ENCODE peak calls at places on chromosomes 4 and X, in seven cellular contexts. L is H1, P is HCT116, C is K562, Y is HepG2, Q is transverse colon, X is spleen. D is an unnamed sample.

GRCh38 chr4:183961772-183962171 is 56.7 kb downstream of the STOX2 start:
- DNase-seq in L (no peak), P (no peak), C (no peak), Y (no peak), Q (no peak), X (no peak), D (no peak)

GRCh38 chr4:18733956-18734872 is 712.7 kb upstream of the LCORL start:
- DNase-seq in L (no peak), P (no peak), C (no peak), Y (no peak), Q (no peak), X (no peak), D (no peak)

GRCh38 chr4:98939892-98940298 is 11.0 kb upstream of the EIF4E start:
- DNase-seq in L (no peak), P (peak), C (peak), Y (peak), Q (no peak), X (no peak), D (no peak)

GRCh38 chrX:154458954-154459829 is 1.1 kb downstream of the PLXNA3 start:
- DNase-seq in L (no peak), P (no peak), C (no peak), Y (no peak), Q (peak), X (no peak), D (no peak)

GRCh38 chrX:347351-348117 is 28.9 kb upstream of the GTPBP6 start:
- DNase-seq in L (no peak), P (no peak), C (no peak), Y (no peak), Q (no peak), X (peak), D (no peak)

GRCh38 chr4:128823025-128823661 is 13.6 kb downstream of the JADE1 start:
- DNase-seq in L (no peak), P (peak), C (no peak), Y (no peak), Q (no peak), X (no peak), D (no peak)

GRCh38 chr4:128521634-128522253 is 234.1 kb upstream of the PGRMC2 start:
- DNase-seq in L (no peak), P (no peak), C (no peak), Y (peak), Q (no peak), X (no peak), D (no peak)

GRCh38 chrX:106069048-106069447 is 30.5 kb upstream of the SERPINA7 start:
- DNase-seq in L (no peak), P (no peak), C (no peak), Y (no peak), Q (no peak), X (no peak), D (no peak)

GRCh38 chrX:355329-356050 is 31.2 kb downstream of the PPP2R3B start:
- DNase-seq in L (no peak), P (no peak), C (no peak), Y (no peak), Q (no peak), X (peak), D (no peak)

GRCh38 chr4:155903453-155903852 is at the start of gene TDO2:
- DNase-seq in L (no peak), P (no peak), C (no peak), Y (no peak), Q (no peak), X (no peak), D (no peak)

GRCh38 chrX:37942170-37942569 is 64.2 kb upstream of the SYTL5 start:
- DNase-seq in L (no peak), P (no peak), C (peak), Y (no peak), Q (no peak), X (no peak), D (no peak)

GRCh38 chr4:182847956-182848450 is 69.2 kb downstream of the DCTD start:
- DNase-seq in L (no peak), P (no peak), C (no peak), Y (no peak), Q (no peak), X (peak), D (no peak)

GRCh38 chrX:66498672-66499296 is 140.1 kb downstream of the EDA2R start:
- DNase-seq in L (no peak), P (no peak), C (no peak), Y (no peak), Q (no peak), X (no peak), D (no peak)

GRCh38 chr4:93065790-93066189 is 762.0 kb downstream of the GRID2 start:
- DNase-seq in L (no peak), P (no peak), C (no peak), Y (no peak), Q (no peak), X (no peak), D (no peak)

GRCh38 chr4:38131371-38132139 is 171.4 kb downstream of the PTTG2 start:
- DNase-seq in L (peak), P (no peak), C (peak), Y (no peak), Q (peak), X (no peak), D (no peak)

GRCh38 chr4:22739933-22740332 is 47.2 kb downstream of the GBA3 start:
- DNase-seq in L (no peak), P (no peak), C (no peak), Y (no peak), Q (no peak), X (no peak), D (no peak)

GRCh38 chrX:11765449-11765848 is 7.4 kb downstream of the MSL3 start:
- DNase-seq in L (no peak), P (no peak), C (no peak), Y (no peak), Q (no peak), X (no peak), D (no peak)

GRCh38 chr4:70818921-70819320 is 20.8 kb downstream of the GRSF1 start:
- DNase-seq in L (no peak), P (no peak), C (no peak), Y (no peak), Q (no peak), X (no peak), D (no peak)

GRCh38 chrX:45852884-45853283 is 652.2 kb upstream of the DIPK2B start:
- DNase-seq in L (no peak), P (no peak), C (no peak), Y (no peak), Q (no peak), X (no peak), D (no peak)

GRCh38 chr4:26175016-26175786 is 145.6 kb upstream of the RBPJ start:
- DNase-seq in L (no peak), P (no peak), C (no peak), Y (no peak), Q (no peak), X (no peak), D (no peak)

GRCh38 chr4:14264437-14264836 is 636.9 kb upstream of the BOD1L1 start:
- DNase-seq in L (no peak), P (no peak), C (no peak), Y (no peak), Q (no peak), X (no peak), D (no peak)

GRCh38 chr4:184287697-184288255 is 70.1 kb upstream of the ENPP6 start:
- DNase-seq in L (no peak), P (no peak), C (no peak), Y (peak), Q (peak), X (no peak), D (no peak)

GRCh38 chr4:184746532-184746870 is 12.6 kb upstream of the CENPU start:
- DNase-seq in L (no peak), P (no peak), C (no peak), Y (no peak), Q (no peak), X (no peak), D (no peak)

GRCh38 chrX:52280812-52281211 is 88.0 kb upstream of the XAGE2 start:
- DNase-seq in L (no peak), P (no peak), C (no peak), Y (no peak), Q (no peak), X (no peak), D (no peak)

GRCh38 chrX:131845201-131845600 is 177.9 kb upstream of the STK26 start:
- DNase-seq in L (no peak), P (no peak), C (no peak), Y (no peak), Q (no peak), X (no peak), D (no peak)

GRCh38 chr4:55445921-55446577 is 50.3 kb downstream of the TMEM165 start:
- DNase-seq in L (no peak), P (no peak), C (no peak), Y (no peak), Q (no peak), X (no peak), D (no peak)

GRCh38 chr4:3719836-3720235 is 46.3 kb upstream of the ADRA2C start:
- DNase-seq in L (no peak), P (no peak), C (no peak), Y (no peak), Q (no peak), X (no peak), D (no peak)

GRCh38 chr4:663438-664428 is 10.3 kb downstream of the ATP5ME start:
- DNase-seq in L (no peak), P (no peak), C (no peak), Y (no peak), Q (peak), X (peak), D (no peak)
- TF ChIP-seq POLR2AphosphoS5 in L (no peak), P (no peak), C (no peak), Y (no peak), Q (no peak), X (peak), D (no peak)

GRCh38 chr4:88215351-88215750 is 56.9 kb upstream of the ABCG2 start:
- DNase-seq in L (no peak), P (no peak), C (no peak), Y (no peak), Q (no peak), X (no peak), D (no peak)

GRCh38 chr4:88216395-88216794 is 58.0 kb upstream of the ABCG2 start:
- DNase-seq in L (no peak), P (no peak), C (peak), Y (peak), Q (no peak), X (no peak), D (no peak)

GRCh38 chr4:88208146-88208545 is 49.7 kb upstream of the ABCG2 start:
- DNase-seq in L (no peak), P (no peak), C (no peak), Y (no peak), Q (no peak), X (no peak), D (no peak)

GRCh38 chr4:88211473-88212252 is 53.2 kb upstream of the ABCG2 start:
- DNase-seq in L (no peak), P (peak), C (peak), Y (peak), Q (peak), X (no peak), D (peak)

DNA sequence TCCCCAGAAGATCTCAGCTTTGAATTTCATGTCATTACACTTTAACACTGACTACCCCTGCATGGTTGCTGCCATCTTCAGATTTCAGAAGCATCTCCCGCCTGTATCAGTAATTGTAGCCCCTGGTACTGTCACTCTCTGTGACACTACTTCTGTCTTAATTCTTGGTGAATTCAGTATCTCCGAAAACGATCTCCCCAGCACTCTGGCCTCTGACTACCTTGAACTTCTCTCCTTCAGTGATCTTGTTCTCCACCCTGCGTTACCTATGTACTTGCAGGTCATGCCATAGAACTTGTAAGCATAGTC is 53.8 kb upstream of the ABCG2 start:
- DNase-seq in L (no peak), P (no peak), C (no peak), Y (no peak), Q (no peak), X (no peak), D (no peak)
- TF ChIP-seq POLR2A in L (no peak), P (no peak), C (no peak), Y (no peak), Q (no peak), X (no peak), D (no peak)

DNA sequence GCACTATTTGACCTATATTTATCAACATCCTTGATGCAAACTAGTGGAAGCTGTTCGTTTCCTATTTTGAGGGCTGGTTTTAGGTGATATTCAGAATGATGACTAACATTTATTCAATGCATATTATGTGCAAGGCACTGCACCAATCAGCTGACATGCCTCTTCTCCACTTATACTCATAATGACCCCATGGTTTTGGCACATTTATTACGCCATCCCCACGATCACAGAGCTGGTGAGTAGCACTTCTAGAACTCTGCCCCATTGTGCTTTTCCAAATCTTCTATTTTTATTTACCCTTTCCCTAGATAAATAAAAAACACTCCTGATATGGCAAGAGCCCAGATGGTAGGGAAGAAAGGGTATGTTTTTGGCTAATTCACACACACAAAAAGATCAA is 13.1 kb downstream of the SCML1 start:
- DNase-seq in L (no peak), P (no peak), C (no peak), Y (no peak), Q (no peak), X (no peak), D (no peak)
- TF ChIP-seq POLR2AphosphoS5 in L (no peak), P (no peak), C (no peak), Y (no peak), Q (no peak), X (no peak), D (no peak)

GRCh38 chr4:77859256-77859655 is 3.4 kb upstream of the MRPL1 start:
- DNase-seq in L (no peak), P (no peak), C (no peak), Y (no peak), Q (no peak), X (no peak), D (no peak)

GRCh38 chr4:77865259-77865658 is 2.6 kb downstream of the MRPL1 start:
- DNase-seq in L (no peak), P (no peak), C (no peak), Y (no peak), Q (no peak), X (no peak), D (no peak)

GRCh38 chr4:77861500-77861899 is 1.1 kb upstream of the MRPL1 start:
- DNase-seq in L (no peak), P (no peak), C (no peak), Y (peak), Q (no peak), X (no peak), D (no peak)

GRCh38 chr4:77862478-77863216 is at the start of gene MRPL1:
- DNase-seq in L (peak), P (peak), C (peak), Y (peak), Q (peak), X (peak), D (peak)
- TF ChIP-seq POLR2A in L (peak), P (peak), C (peak), Y (peak), Q (peak), X (no peak), D (peak)

DNA sequence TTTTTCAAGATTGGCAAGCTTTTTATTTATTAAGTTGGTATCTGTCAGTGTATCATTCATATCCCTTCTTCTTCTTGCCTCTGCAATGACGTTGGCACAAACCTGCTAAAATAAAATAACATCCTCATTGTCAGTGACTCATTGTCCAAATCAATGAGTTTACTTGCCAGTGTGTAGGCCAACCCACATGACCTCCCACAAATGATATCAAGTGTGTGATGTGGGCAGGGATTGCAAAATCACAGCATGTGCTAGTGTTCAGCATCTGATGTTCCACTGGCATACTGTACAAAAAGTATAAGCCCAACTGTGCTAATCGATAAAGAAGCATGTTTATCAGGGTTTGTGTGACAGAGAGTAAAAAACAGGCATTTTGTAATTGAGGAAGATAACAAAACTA is 25.5 kb downstream of the GPAT3 start:
- DNase-seq in L (no peak), P (peak), C (no peak), Y (peak), Q (peak), X (no peak), D (no peak)
- TF ChIP-seq POLR2AphosphoS5 in L (no peak), P (peak), C (no peak), Y (no peak), Q (no peak), X (no peak), D (no peak)

DNA sequence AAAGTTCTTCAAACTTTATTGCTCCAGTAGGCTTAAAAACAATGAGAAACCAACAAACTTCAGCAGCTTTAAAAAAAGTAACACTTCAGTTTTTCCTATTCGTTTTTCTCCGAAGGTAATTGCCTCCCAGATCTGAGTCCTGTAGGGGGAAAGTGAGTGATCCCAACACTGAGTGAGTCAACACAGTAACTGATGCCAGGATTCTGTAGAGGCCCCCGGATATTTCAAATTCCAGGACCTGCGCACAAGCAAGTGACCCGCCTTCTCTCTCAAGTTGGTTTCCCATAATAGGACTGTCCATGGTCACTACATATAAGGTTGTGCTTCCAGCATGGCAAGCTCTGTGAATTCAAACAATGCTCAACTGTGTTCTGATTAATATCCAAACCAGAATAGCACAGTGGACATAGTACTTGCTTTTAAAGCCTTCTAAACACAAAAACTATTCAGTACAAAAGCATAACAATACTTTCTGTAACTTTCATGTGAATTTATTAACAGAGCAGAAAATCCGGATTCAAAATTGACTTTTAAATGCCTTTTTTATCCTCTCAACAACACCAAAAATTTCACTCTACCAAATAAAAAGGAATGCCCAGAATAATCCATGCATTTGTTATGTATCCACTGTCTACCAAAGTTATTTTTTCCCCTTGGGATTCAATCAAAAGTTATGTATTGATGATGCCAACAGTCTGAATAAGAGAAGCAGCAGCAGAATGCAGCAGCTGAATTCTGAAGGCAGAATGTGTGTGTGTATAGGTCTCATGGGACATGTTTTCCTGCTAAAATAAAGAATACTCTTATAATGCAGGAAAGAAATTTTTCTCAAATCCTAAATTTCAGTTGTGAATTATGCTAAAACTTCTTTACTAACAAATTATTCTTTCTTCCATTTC is at the start of gene DMD:
- DNase-seq in L (no peak), P (no peak), C (no peak), Y (peak), Q (peak), X (no peak), D (no peak)
- TF ChIP-seq POLR2A in L (no peak), P (no peak), C (no peak), Y (no peak), Q (peak), X (no peak), D (no peak)

GRCh38 chrX:28278236-28278635 is 297.0 kb upstream of the DCAF8L1 start:
- DNase-seq in L (no peak), P (no peak), C (no peak), Y (no peak), Q (no peak), X (no peak), D (no peak)
- TF ChIP-seq POLR2AphosphoS5 in L (no peak), P (no peak), C (no peak), Y (no peak), Q (no peak), X (no peak), D (no peak)

DNA sequence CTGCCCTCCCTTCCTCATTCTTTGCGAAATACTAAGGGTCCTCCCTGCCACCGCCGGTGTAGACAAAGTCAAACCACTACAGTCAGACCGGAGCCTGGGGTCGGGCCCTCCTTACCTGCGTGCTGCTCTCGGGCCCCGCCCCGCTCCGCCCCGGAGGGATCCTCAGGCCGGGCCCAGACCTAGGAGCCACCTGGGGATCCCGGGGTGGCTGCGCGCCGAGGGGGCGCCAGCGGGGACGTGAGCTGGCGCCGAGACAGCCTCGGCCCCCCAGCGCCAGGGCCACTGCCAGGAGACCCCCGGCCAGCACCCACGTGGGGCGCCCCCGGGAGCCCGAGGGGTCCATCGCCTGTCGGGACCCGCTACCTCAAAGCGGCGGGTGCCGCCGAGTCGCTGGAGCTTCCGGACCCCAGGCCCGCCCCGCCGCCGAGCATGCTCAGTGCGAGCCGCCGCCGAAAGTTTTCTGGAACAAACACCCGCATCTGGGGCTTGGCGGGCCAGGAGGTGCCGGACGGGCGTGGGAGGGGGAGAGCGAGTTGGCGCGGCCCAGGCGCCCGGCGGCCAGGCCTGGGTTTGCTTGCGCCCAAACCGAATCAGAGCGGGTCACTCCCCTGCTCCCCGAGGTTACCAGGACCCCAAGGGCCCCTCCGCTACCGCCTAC is at the start of gene EVC2:
- DNase-seq in L (no peak), P (no peak), C (peak), Y (no peak), Q (peak), X (no peak), D (no peak)
- TF ChIP-seq POLR2A in L (no peak), P (no peak), C (no peak), Y (no peak), Q (no peak), X (no peak), D (no peak)